ENCODE peak calls at places on chromosomes 11 and 22, in four cellular contexts. B, S, U and O are unnamed samples.

GRCh38 chr11:126359431-126360048 is 4.1 kb downstream of the ST3GAL4 start:
- DNase-seq in B (no peak), S (peak), U (peak), O (peak)

GRCh38 chr11:133956650-133957633 is at the start of gene IGSF9B:
- DNase-seq in B (peak), S (peak), U (peak), O (peak)

GRCh38 chr11:3152471-3153110 is 12.5 kb downstream of the OSBPL5 start:
- DNase-seq in B (no peak), S (no peak), U (no peak), O (no peak)

GRCh38 chr11:2378527-2379210 is 1.6 kb downstream of the CD81 start:
- DNase-seq in B (no peak), S (no peak), U (no peak), O (no peak)

GRCh38 chr11:10623797-10624761 is 55.6 kb upstream of the LYVE1 start:
- DNase-seq in B (no peak), S (peak), U (peak), O (no peak)

GRCh38 chr11:17831228-17831627 is 96.6 kb downstream of the KCNC1 start:
- DNase-seq in B (no peak), S (no peak), U (no peak), O (no peak)

GRCh38 chr11:34633990-34634725 is 13.3 kb downstream of the EHF start:
- DNase-seq in B (peak), S (no peak), U (peak), O (no peak)

GRCh38 chr11:35142481-35143207 is 3.7 kb downstream of the CD44 start:
- DNase-seq in B (peak), S (no peak), U (no peak), O (no peak)

GRCh38 chr11:2445948-2446551 is 1.2 kb downstream of the KCNQ1 start:
- DNase-seq in B (no peak), S (peak), U (no peak), O (no peak)

GRCh38 chr22:29080061-29080975 is 7.5 kb downstream of the KREMEN1 start:
- DNase-seq in B (no peak), S (no peak), U (peak), O (no peak)